ENCODE peak calls at places on chromosomes 4 and X, in ten cellular contexts. Y is GM23338, Q is mesenchymal stem cell, E is neural progenitor cell, X is PC-3, O is endothelial cell of umbilical vein, J is A549, F is prostate gland, V is heart left ventricle, C is brain microvascular endothelial cell. W is an unnamed sample.
A peak's percentile ranks its signal among the peaks of the same experiment; 100 is the strongest.

GRCh38 chr4:56641494-56642051 is 39.5 kb downstream of the HOPX start:
- DNase-seq in Y (no peak), Q (peak; percentile 93), E (no peak), X (peak; percentile 98), O (peak; percentile 87), J (peak; percentile 55), F (no peak), V (no peak), C (peak; percentile 81), W (no peak)

GRCh38 chr4:23894021-23894420 is 4.2 kb upstream of the PPARGC1A start:
- DNase-seq in Y (no peak), Q (no peak), E (no peak), X (no peak), O (no peak), J (no peak), F (no peak), V (no peak), C (no peak), W (no peak)

GRCh38 chr4:61312526-61312925 is 112.4 kb downstream of the ADGRL3 start:
- DNase-seq in Y (no peak), Q (no peak), E (no peak), X (peak; percentile 59), O (no peak), J (no peak), F (no peak), V (no peak), C (peak; percentile 57), W (no peak)

GRCh38 chr4:101157415-101158135 is 189.8 kb downstream of the PPP3CA start:
- DNase-seq in Y (no peak), Q (peak; percentile 28), E (no peak), X (no peak), O (no peak), J (peak; percentile 25), F (no peak), V (no peak), C (no peak), W (no peak)

GRCh38 chr4:94406668-94407437 is 44.9 kb upstream of the PDLIM5 start:
- DNase-seq in Y (peak; percentile 90), Q (peak; percentile 81), E (peak; percentile 84), X (peak; percentile 85), O (peak; percentile 86), J (peak; percentile 85), F (peak; percentile 87), V (peak; percentile 79), C (peak; percentile 87), W (peak; percentile 62)

GRCh38 chrX:115013705-115014104 is 3.7 kb downstream of the IL13RA2 start:
- DNase-seq in Y (no peak), Q (peak; percentile 21), E (no peak), X (peak; percentile 67), O (peak; percentile 4), J (peak; percentile 1), F (no peak), V (no peak), C (no peak), W (no peak)

GRCh38 chrX:119573840-119574393 is 446 bp upstream of the UBE2A start:
- DNase-seq in Y (peak; percentile 45), Q (peak; percentile 48), E (no peak), X (peak; percentile 51), O (peak; percentile 57), J (peak; percentile 57), F (no peak), V (peak; percentile 27), C (peak; percentile 35), W (peak; percentile 37)

GRCh38 chr4:179165339-179165738 is 1723.1 kb upstream of the AGA start:
- DNase-seq in Y (no peak), Q (no peak), E (no peak), X (no peak), O (no peak), J (no peak), F (no peak), V (no peak), C (no peak), W (no peak)

DNA sequence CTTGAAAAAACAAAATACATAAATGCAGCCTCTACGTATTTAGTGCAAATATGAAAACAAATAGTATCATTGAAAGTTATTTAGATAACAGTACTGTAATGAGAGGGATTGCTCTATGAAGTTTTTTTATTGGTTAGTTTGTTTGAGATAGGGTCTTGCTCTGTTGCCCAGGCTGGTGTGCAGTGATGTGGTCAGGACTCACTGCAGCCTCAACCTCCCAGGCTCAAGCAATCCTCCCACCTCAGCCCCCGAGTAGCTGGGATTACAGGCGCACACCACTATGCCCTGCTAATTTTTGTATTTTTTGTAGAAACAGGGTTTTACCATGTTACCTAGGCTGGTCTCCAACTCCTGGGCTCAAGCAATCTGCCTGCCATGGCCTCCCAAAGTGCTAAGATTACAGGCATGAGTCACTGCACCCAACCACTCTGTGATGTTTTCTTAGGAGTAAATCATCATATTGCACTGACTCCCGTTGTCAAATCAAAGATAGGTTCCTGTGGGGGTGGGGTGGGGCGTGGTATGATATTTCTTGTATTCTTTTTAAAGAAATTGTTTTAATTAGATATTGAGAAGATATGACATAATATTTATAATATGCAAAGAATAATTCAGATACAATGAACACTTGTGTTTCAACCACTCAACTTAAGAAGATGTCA is 75.8 kb downstream of the ATG4A start:
- DNase-seq in Y (no peak), Q (peak; percentile 32), E (no peak), X (peak; percentile 73), O (peak; percentile 32), J (peak; percentile 63), F (no peak), V (no peak), C (peak; percentile 70), W (no peak)
- H3K27ac ChIP-seq in Y (no peak overlapping the region), Q (no peak overlapping the region), E (no peak overlapping the region), X (peak overlapping the region; percentile 32), O (no peak overlapping the region), J (no peak overlapping the region), F (no peak overlapping the region), V (no peak overlapping the region), C (no peak overlapping the region), W (no peak overlapping the region)

GRCh38 chr4:75724066-75724866 is at the start of gene USO1:
- DNase-seq in Y (peak; percentile 99), Q (peak; percentile 99), E (peak; percentile 99), X (peak; percentile 95), O (peak; percentile 100), J (peak; percentile 98), F (peak; percentile 99), V (peak; percentile 99), C (peak; percentile 98), W (peak; percentile 100)

GRCh38 chr4:75727073-75727472 is 2.7 kb downstream of the USO1 start:
- DNase-seq in Y (no peak), Q (no peak), E (no peak), X (no peak), O (no peak), J (no peak), F (no peak), V (no peak), C (no peak), W (no peak)

GRCh38 chr4:75723802-75724065 is 643 bp upstream of the USO1 start:
- DNase-seq in Y (no peak), Q (no peak), E (no peak), X (no peak), O (no peak), J (no peak), F (no peak), V (no peak), C (no peak), W (no peak)

GRCh38 chr4:75724867-75725724 is 719 bp downstream of the USO1 start:
- DNase-seq in Y (peak; percentile 80), Q (peak; percentile 91), E (peak; percentile 91), X (peak; percentile 56), O (peak; percentile 86), J (peak; percentile 63), F (peak; percentile 56), V (peak; percentile 79), C (peak; percentile 74), W (peak; percentile 73)

DNA sequence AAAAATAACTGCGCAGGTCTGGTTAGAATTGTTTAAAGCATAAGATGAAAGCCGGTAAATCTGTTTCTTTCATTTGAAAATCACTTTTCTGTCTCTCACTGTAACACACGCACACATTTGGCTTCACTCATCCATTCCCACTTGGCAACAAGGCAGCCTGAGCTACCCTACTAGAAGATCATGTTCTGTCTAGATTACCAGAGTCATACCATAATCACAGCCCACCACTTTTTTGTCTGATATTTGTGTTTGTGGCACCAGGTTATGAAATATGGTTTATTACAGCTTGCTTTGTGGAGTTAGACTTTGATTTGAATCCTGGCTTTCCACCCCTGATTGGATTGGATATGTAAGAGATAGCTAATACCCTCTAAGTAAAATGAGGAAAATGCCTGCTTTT is 2.2 kb downstream of the USO1 start:
- DNase-seq in Y (no peak), Q (peak; percentile 28), E (no peak), X (no peak), O (no peak), J (no peak), F (no peak), V (no peak), C (no peak), W (no peak)
- H3K27ac ChIP-seq in Y (peak overlapping the region; percentile 26), Q (no peak overlapping the region), E (no peak overlapping the region), X (no peak overlapping the region), O (no peak overlapping the region), J (peak overlapping the region; percentile 1), F (peak overlapping the region; percentile 4), V (peak overlapping the region; percentile 99), C (no peak overlapping the region), W (no peak overlapping the region)

DNA sequence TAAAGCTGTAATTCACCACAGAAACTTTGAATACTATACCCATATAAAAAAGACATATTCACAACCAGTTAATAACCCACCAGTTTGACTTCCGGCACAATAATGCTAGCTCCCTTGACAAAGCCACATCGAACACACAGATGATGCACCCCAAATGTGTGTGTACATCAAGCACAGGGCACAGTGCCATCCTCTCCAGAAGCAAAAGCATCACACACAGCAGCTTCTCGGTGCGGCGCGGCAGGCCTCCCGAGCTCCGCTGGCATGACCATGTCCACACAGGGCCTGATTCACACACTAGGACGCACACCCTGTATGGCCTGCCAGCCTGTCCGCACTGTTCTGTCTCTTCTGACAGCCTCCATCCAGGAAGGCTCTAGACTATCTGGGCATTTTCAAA is 88.0 kb downstream of the LEF1 start:
- DNase-seq in Y (no peak), Q (no peak), E (no peak), X (no peak), O (no peak), J (no peak), F (no peak), V (no peak), C (no peak), W (no peak)
- H3K27ac ChIP-seq in Y (no peak overlapping the region), Q (no peak overlapping the region), E (no peak overlapping the region), X (no peak overlapping the region), O (no peak overlapping the region), J (no peak overlapping the region), F (no peak overlapping the region), V (no peak overlapping the region), C (no peak overlapping the region), W (no peak overlapping the region)

DNA sequence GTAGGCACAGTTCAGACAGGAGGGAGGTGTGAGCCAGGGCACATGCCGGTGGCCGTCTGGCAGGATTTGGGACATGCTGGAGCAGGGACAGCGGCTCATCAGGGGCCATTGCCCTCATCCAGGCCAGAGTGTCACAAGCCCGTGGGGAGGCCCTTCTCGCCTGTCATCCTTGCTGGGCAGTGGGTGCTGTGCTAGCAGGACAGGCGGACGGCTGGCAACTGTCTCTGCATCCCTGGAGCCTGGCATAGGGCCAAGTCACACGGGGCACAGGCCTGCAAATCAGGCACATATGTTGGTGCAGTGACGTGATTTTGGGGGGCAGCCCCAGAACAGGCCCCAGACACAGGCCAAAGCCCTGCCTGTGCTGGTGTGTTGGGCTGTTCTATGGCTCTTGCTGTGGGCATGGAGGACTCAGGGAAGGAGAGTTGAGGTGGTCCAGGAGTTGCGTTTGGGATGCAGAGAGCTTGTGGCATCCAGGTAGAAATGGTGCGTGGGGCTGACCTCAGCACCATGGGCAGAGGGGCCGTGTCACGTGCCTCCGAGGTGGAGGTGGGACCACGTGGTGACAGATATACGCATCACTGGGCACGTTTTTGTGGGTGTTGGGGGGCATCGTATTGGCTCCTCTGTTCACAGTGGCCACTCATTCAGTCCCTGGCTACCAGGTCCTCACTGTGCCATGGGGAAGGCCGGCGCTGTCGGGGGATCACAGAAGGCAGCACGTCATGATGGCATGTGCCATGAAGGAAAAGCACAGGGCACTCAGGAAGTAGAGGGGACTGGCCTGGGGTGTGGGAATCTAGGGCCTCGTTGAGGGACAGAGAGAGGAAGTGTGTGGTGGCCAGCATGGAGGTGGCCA is 14.6 kb upstream of the MSANTD1 start:
- DNase-seq in Y (no peak), Q (no peak), E (no peak), X (no peak), O (no peak), J (no peak), F (no peak), V (no peak), C (no peak), W (no peak)
- H3K27ac ChIP-seq in Y (no peak overlapping the region), Q (no peak overlapping the region), E (no peak overlapping the region), X (no peak overlapping the region), O (no peak overlapping the region), J (no peak overlapping the region), F (no peak overlapping the region), V (no peak overlapping the region), C (no peak overlapping the region), W (no peak overlapping the region)